ENCODE peak calls at places on chromosomes 6 and 20, in seven cellular contexts. One of them, this sample, is unnamed.

GRCh38 chr6:15962449-15962764 is 166.5 kb upstream of the MYLIP start:
- DNase-seq in adrenal gland: no peak
- DNase-seq in spleen: no peak
- DNase-seq in heart left ventricle: no peak
- DNase-seq in prostate gland: no peak
- DNase-seq in tibial nerve: no peak
- DNase-seq in HCT116: no peak
- DNase-seq in this sample: no peak

GRCh38 chr20:50172347-50173013 is 18.1 kb upstream of the CEBPB start:
- DNase-seq in adrenal gland: peak
- DNase-seq in spleen: peak
- DNase-seq in heart left ventricle: peak
- DNase-seq in prostate gland: peak
- DNase-seq in tibial nerve: peak
- DNase-seq in HCT116: no peak
- DNase-seq in this sample: no peak

GRCh38 chr6:52310932-52311331 is 26.4 kb upstream of the MCM3 start:
- DNase-seq in adrenal gland: peak
- DNase-seq in spleen: no peak
- DNase-seq in heart left ventricle: no peak
- DNase-seq in prostate gland: no peak
- DNase-seq in tibial nerve: peak
- DNase-seq in HCT116: no peak
- DNase-seq in this sample: no peak

GRCh38 chr6:110369056-110369455 is 10.9 kb upstream of the METTL24 start:
- DNase-seq in adrenal gland: no peak
- DNase-seq in spleen: no peak
- DNase-seq in heart left ventricle: no peak
- DNase-seq in prostate gland: no peak
- DNase-seq in tibial nerve: no peak
- DNase-seq in HCT116: no peak
- DNase-seq in this sample: no peak

GRCh38 chr6:28134015-28134414 is 7.7 kb upstream of the ZKSCAN8 start:
- DNase-seq in adrenal gland: peak
- DNase-seq in spleen: no peak
- DNase-seq in heart left ventricle: no peak
- DNase-seq in prostate gland: no peak
- DNase-seq in tibial nerve: no peak
- DNase-seq in HCT116: peak
- DNase-seq in this sample: no peak

GRCh38 chr6:43173496-43174262 is 2.6 kb downstream of the SRF start:
- DNase-seq in adrenal gland: peak
- DNase-seq in spleen: no peak
- DNase-seq in heart left ventricle: no peak
- DNase-seq in prostate gland: no peak
- DNase-seq in tibial nerve: no peak
- DNase-seq in HCT116: no peak
- DNase-seq in this sample: no peak

GRCh38 chr6:89138173-89138572 is 7.7 kb upstream of the PM20D2 start:
- DNase-seq in adrenal gland: no peak
- DNase-seq in spleen: no peak
- DNase-seq in heart left ventricle: no peak
- DNase-seq in prostate gland: no peak
- DNase-seq in tibial nerve: no peak
- DNase-seq in HCT116: no peak
- DNase-seq in this sample: no peak

GRCh38 chr20:5080384-5080877 is 39.3 kb downstream of the PCNA start:
- DNase-seq in adrenal gland: peak
- DNase-seq in spleen: peak
- DNase-seq in heart left ventricle: peak
- DNase-seq in prostate gland: no peak
- DNase-seq in tibial nerve: peak
- DNase-seq in HCT116: no peak
- DNase-seq in this sample: no peak

GRCh38 chr6:53616450-53617357 is 48.9 kb downstream of the KLHL31 start:
- DNase-seq in adrenal gland: no peak
- DNase-seq in spleen: no peak
- DNase-seq in heart left ventricle: no peak
- DNase-seq in prostate gland: no peak
- DNase-seq in tibial nerve: no peak
- DNase-seq in HCT116: peak
- DNase-seq in this sample: no peak

GRCh38 chr6:82818727-82819126 is 246.9 kb downstream of the UBE3D start:
- DNase-seq in adrenal gland: no peak
- DNase-seq in spleen: no peak
- DNase-seq in heart left ventricle: no peak
- DNase-seq in prostate gland: no peak
- DNase-seq in tibial nerve: no peak
- DNase-seq in HCT116: no peak
- DNase-seq in this sample: no peak

DNA sequence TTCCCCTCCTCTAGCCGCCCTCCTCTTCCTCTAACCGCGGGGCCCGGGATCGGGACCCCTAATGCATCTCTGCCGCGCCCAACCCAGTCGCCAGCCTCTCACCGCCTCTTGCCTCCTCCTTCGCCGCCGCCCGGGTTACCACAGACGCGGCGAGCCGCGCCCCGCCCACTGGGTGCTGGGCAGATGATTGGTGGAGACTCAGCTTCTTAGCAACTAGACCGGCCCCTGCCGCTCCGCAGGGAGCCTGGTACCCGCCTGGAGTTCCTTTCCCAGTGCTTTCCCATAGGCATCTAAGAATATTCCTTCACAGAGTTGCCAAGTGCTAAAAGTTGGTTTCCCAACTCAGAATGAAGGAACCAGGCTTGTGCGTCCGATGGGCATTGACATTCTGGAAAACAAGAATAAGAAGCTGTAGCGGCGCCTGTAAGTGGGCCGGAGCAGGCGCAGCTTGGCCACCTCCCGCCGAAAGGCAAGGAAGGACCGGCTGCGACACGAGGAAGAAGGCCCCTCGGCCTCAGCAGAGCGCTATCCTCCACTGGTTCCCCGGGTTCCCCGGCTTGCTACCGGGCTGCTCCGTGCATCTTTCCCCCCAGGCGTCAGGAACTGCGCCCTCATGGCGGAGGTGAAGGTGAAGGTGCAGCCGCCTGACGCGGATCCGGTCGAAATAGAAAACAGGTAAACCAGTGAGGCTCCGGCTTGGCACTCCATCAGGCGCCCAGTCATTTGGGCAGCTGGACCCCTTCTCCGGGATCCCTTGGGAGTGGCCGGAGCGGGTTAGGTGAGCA is at the start of the genes DZANK1 and POLR3F:
- DNase-seq in adrenal gland: peak
- DNase-seq in spleen: peak
- DNase-seq in heart left ventricle: peak
- DNase-seq in prostate gland: peak
- DNase-seq in tibial nerve: peak
- DNase-seq in HCT116: peak
- DNase-seq in this sample: peak
- TF ChIP-seq POLR2A in adrenal gland: peak
- TF ChIP-seq POLR2A in spleen: peak
- TF ChIP-seq POLR2A in heart left ventricle: no peak
- TF ChIP-seq POLR2A in prostate gland: peak
- TF ChIP-seq POLR2A in tibial nerve: no peak
- TF ChIP-seq POLR2A in HCT116: peak
- TF ChIP-seq POLR2A in this sample: peak

GRCh38 chr6:127460465-127460864 is 1.3 kb upstream of the KIAA0408 start:
- DNase-seq in adrenal gland: no peak
- DNase-seq in spleen: no peak
- DNase-seq in heart left ventricle: no peak
- DNase-seq in prostate gland: no peak
- DNase-seq in tibial nerve: no peak
- DNase-seq in HCT116: no peak
- DNase-seq in this sample: no peak

GRCh38 chr6:127458190-127458589 is 999 bp downstream of the KIAA0408 start:
- DNase-seq in adrenal gland: no peak
- DNase-seq in spleen: no peak
- DNase-seq in heart left ventricle: no peak
- DNase-seq in prostate gland: no peak
- DNase-seq in tibial nerve: no peak
- DNase-seq in HCT116: no peak
- DNase-seq in this sample: no peak

GRCh38 chr6:127457444-127458064 is 1.6 kb downstream of the KIAA0408 start:
- DNase-seq in adrenal gland: no peak
- DNase-seq in spleen: no peak
- DNase-seq in heart left ventricle: no peak
- DNase-seq in prostate gland: no peak
- DNase-seq in tibial nerve: no peak
- DNase-seq in HCT116: no peak
- DNase-seq in this sample: no peak

GRCh38 chr6:127458817-127459216 is 372 bp downstream of the KIAA0408 start:
- DNase-seq in adrenal gland: peak
- DNase-seq in spleen: no peak
- DNase-seq in heart left ventricle: peak
- DNase-seq in prostate gland: no peak
- DNase-seq in tibial nerve: no peak
- DNase-seq in HCT116: no peak
- DNase-seq in this sample: no peak

DNA sequence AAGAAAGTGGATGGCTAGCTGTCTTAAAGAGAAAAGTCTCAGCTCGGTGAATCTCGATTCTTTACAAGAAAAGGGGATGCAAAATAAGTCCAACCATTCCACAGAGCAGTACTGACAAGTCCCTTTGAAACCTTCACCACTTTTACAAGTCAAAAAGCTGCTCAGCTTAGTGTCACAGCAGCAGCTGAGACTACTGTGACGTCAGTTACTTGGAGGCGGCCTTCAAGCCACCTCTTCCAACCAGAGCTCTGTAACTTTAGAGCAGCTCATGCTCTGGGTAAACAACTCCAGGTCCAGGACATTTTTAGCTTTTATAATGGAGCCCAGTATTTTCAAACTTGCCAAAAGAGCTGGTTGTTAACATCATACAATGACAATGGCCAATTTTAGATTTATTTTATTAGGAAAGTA is at the start of gene KIAA0408:
- DNase-seq in adrenal gland: peak
- DNase-seq in spleen: no peak
- DNase-seq in heart left ventricle: peak
- DNase-seq in prostate gland: peak
- DNase-seq in tibial nerve: peak
- DNase-seq in HCT116: no peak
- DNase-seq in this sample: no peak
- TF ChIP-seq POLR2A in adrenal gland: no peak
- TF ChIP-seq POLR2A in spleen: no peak
- TF ChIP-seq POLR2A in heart left ventricle: no peak
- TF ChIP-seq POLR2A in prostate gland: no peak
- TF ChIP-seq POLR2A in tibial nerve: no peak
- TF ChIP-seq POLR2A in HCT116: no peak
- TF ChIP-seq POLR2A in this sample: no peak

DNA sequence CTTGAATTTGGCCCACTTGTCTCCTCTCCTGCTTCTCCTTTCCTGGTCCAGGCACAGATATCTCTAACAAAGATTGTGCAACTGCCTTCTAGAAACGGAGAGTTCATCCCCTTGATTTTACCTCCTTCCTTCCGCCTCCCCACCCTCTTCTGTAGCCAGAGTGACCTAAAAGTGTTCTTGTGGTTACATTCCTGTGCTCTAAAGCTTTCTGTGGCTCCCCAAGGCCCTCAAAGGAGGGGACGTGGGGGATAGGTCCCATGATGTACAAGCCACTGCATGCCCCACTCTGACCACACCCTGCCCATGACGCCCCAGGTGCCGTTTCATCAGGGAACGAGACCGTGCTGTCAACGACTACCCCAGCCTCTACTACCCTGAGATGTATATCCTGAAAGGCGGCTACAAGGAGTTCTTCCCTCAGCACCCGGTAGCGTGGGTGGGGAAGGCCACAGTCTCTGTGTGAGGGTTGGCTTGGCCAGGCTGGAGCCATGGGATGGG is 8.2 kb downstream of the CDC25B start:
- DNase-seq in adrenal gland: no peak
- DNase-seq in spleen: peak
- DNase-seq in heart left ventricle: peak
- DNase-seq in prostate gland: no peak
- DNase-seq in tibial nerve: no peak
- DNase-seq in HCT116: no peak
- DNase-seq in this sample: no peak
- TF ChIP-seq POLR2A in adrenal gland: no peak
- TF ChIP-seq POLR2A in spleen: no peak
- TF ChIP-seq POLR2A in heart left ventricle: no peak
- TF ChIP-seq POLR2A in prostate gland: no peak
- TF ChIP-seq POLR2A in tibial nerve: no peak
- TF ChIP-seq POLR2A in HCT116: no peak
- TF ChIP-seq POLR2A in this sample: no peak

DNA sequence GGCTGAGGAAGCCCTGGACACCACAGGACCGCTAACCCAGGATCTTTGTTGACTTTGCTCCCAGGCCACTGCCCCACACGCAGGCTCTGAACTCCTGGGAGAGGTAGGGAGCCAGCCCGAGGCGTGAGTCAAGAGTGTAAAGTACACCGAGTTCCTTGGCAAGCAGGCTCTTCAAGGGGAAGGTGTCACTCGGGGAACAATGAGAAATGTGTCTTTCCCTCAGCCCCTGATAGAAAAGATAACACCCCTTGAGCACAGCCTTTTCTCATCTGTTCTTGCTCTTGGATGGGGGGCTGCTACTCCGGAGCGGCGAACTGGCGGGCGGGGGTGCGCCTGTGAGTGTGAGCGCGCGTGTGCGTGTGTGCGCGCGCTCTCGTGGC is 460 bp upstream of the EDN3 start:
- DNase-seq in adrenal gland: no peak
- DNase-seq in spleen: no peak
- DNase-seq in heart left ventricle: no peak
- DNase-seq in prostate gland: peak
- DNase-seq in tibial nerve: no peak
- DNase-seq in HCT116: no peak
- DNase-seq in this sample: no peak
- TF ChIP-seq POLR2A in adrenal gland: no peak
- TF ChIP-seq POLR2A in spleen: no peak
- TF ChIP-seq POLR2A in heart left ventricle: no peak
- TF ChIP-seq POLR2A in prostate gland: no peak
- TF ChIP-seq POLR2A in tibial nerve: no peak
- TF ChIP-seq POLR2A in HCT116: no peak
- TF ChIP-seq POLR2A in this sample: no peak

This sample was measured in H54.